ENCODE peak calls at places on chromosomes 16 and 17, in five cellular contexts. One of them, this sample, is unnamed.
A peak's percentile ranks its signal among the peaks of the same experiment; 100 is the strongest.

GRCh38 chr17:31549121-31549524 is 157.6 kb downstream of the RAB11FIP4 start:
- DNase-seq in CD8-positive, alpha-beta memory T cell: no peak
- DNase-seq in NB4: no peak
- DNase-seq in KG1: no peak
- DNase-seq in OCI-M1: peak; percentile 69
- DNase-seq in this sample: no peak

GRCh38 chr16:62041401-62041800 is 5.2 kb upstream of the CDH8 start:
- DNase-seq in CD8-positive, alpha-beta memory T cell: no peak
- DNase-seq in KG1: no peak
- DNase-seq in OCI-M1: peak; percentile 43
- DNase-seq in NB4: peak; percentile 32
- DNase-seq in this sample: no peak

GRCh38 chr16:27314161-27314723 is 468 bp downstream of the IL4R start:
- DNase-seq in KG1: no peak
- DNase-seq in NB4: peak; percentile 60
- DNase-seq in CD8-positive, alpha-beta memory T cell: peak; percentile 67
- DNase-seq in OCI-M1: peak; percentile 71
- DNase-seq in this sample: peak; percentile 42

GRCh38 chr16:19555938-19556778 is 655 bp downstream of the VPS35L start:
- DNase-seq in OCI-M1: peak; percentile 62
- DNase-seq in KG1: peak; percentile 59
- DNase-seq in CD8-positive, alpha-beta memory T cell: peak; percentile 50
- DNase-seq in NB4: peak; percentile 90
- DNase-seq in this sample: peak; percentile 59

GRCh38 chr16:81629896-81630631 is 149.0 kb upstream of the PLCG2 start:
- DNase-seq in NB4: no peak
- DNase-seq in CD8-positive, alpha-beta memory T cell: no peak
- DNase-seq in OCI-M1: no peak
- DNase-seq in KG1: no peak
- DNase-seq in this sample: no peak

GRCh38 chr17:42345396-42346078 is 42.7 kb downstream of the STAT3 start:
- DNase-seq in KG1: no peak
- DNase-seq in NB4: peak; percentile 54
- DNase-seq in OCI-M1: no peak
- DNase-seq in CD8-positive, alpha-beta memory T cell: no peak
- DNase-seq in this sample: no peak

GRCh38 chr17:76690596-76691280 is 20.0 kb downstream of the MXRA7 start:
- DNase-seq in OCI-M1: no peak
- DNase-seq in NB4: no peak
- DNase-seq in CD8-positive, alpha-beta memory T cell: no peak
- DNase-seq in KG1: no peak
- DNase-seq in this sample: no peak

GRCh38 chr16:88977845-88978607 is 1.0 kb upstream of the CBFA2T3 start:
- DNase-seq in NB4: peak; percentile 38
- DNase-seq in KG1: no peak
- DNase-seq in OCI-M1: peak; percentile 51
- DNase-seq in CD8-positive, alpha-beta memory T cell: no peak
- DNase-seq in this sample: no peak

GRCh38 chr17:80428796-80429195 is 13.8 kb downstream of the ENDOV start:
- DNase-seq in OCI-M1: no peak
- DNase-seq in KG1: no peak
- DNase-seq in NB4: no peak
- DNase-seq in CD8-positive, alpha-beta memory T cell: no peak
- DNase-seq in this sample: no peak

GRCh38 chr17:58281511-58282011 is 826 bp upstream of the MPO start:
- DNase-seq in OCI-M1: peak; percentile 34
- DNase-seq in NB4: peak; percentile 100
- DNase-seq in CD8-positive, alpha-beta memory T cell: no peak
- DNase-seq in KG1: peak; percentile 72
- DNase-seq in this sample: no peak

GRCh38 chr16:48498761-48499600 is 111.0 kb downstream of the N4BP1 start:
- DNase-seq in CD8-positive, alpha-beta memory T cell: no peak
- DNase-seq in KG1: no peak
- DNase-seq in NB4: peak; percentile 65
- DNase-seq in OCI-M1: peak; percentile 22
- DNase-seq in this sample: no peak

GRCh38 chr17:80151333-80151732 is 4.4 kb upstream of the EIF4A3 start:
- DNase-seq in NB4: peak; percentile 47
- DNase-seq in CD8-positive, alpha-beta memory T cell: no peak
- DNase-seq in KG1: no peak
- DNase-seq in OCI-M1: no peak
- DNase-seq in this sample: no peak

GRCh38 chr17:56638536-56639177 is 45.2 kb downstream of the NOG start:
- DNase-seq in KG1: no peak
- DNase-seq in OCI-M1: no peak
- DNase-seq in NB4: no peak
- DNase-seq in CD8-positive, alpha-beta memory T cell: no peak
- DNase-seq in this sample: no peak

GRCh38 chr16:80938035-80938927 is 68.4 kb downstream of the CMC2 start:
- DNase-seq in OCI-M1: no peak
- DNase-seq in NB4: no peak
- DNase-seq in KG1: no peak
- DNase-seq in CD8-positive, alpha-beta memory T cell: no peak
- DNase-seq in this sample: peak; percentile 51

GRCh38 chr16:85068746-85069145 is 41.2 kb downstream of the KIAA0513 start:
- DNase-seq in NB4: no peak
- DNase-seq in CD8-positive, alpha-beta memory T cell: no peak
- DNase-seq in KG1: no peak
- DNase-seq in OCI-M1: no peak
- DNase-seq in this sample: no peak

GRCh38 chr16:28937222-28937876 is 5.6 kb downstream of the CD19 start:
- DNase-seq in CD8-positive, alpha-beta memory T cell: no peak
- DNase-seq in NB4: no peak
- DNase-seq in OCI-M1: no peak
- DNase-seq in KG1: no peak
- DNase-seq in this sample: no peak

GRCh38 chr17:17603178-17603894 is 11.8 kb upstream of the PEMT start:
- DNase-seq in CD8-positive, alpha-beta memory T cell: no peak
- DNase-seq in OCI-M1: no peak
- DNase-seq in NB4: no peak
- DNase-seq in KG1: no peak
- DNase-seq in this sample: no peak

GRCh38 chr17:948284-948852 is 31.2 kb downstream of the NXN start:
- DNase-seq in NB4: no peak
- DNase-seq in KG1: no peak
- DNase-seq in CD8-positive, alpha-beta memory T cell: no peak
- DNase-seq in OCI-M1: no peak
- DNase-seq in this sample: no peak

GRCh38 chr17:32341141-32341856 is 674 bp downstream of the C17orf75 start:
- DNase-seq in CD8-positive, alpha-beta memory T cell: peak; percentile 74
- DNase-seq in NB4: peak; percentile 63
- DNase-seq in OCI-M1: peak; percentile 69
- DNase-seq in KG1: peak; percentile 31
- DNase-seq in this sample: no peak

GRCh38 chr17:17439971-17440843 is 36.6 kb upstream of the MED9 start:
- DNase-seq in OCI-M1: peak; percentile 84
- DNase-seq in KG1: no peak
- DNase-seq in CD8-positive, alpha-beta memory T cell: peak; percentile 83
- DNase-seq in NB4: peak; percentile 81
- DNase-seq in this sample: peak; percentile 61